ENCODE peak calls at places on chromosomes 7 and 10, in ten cellular contexts. Z is heart left ventricle; N is adipocyte; E is Jurkat, Clone E6-1; R is H7; G is AG04450; L is adrenal gland; I is GM23248; A is AG09309; V is epithelial cell of esophagus. D is an unnamed sample.
A peak's percentile ranks its signal among the peaks of the same experiment; 100 is the strongest.

GRCh38 chr7:18177815-18178660 is 150.4 kb upstream of the PRPS1L1 start:
- DNase-seq in Z (no peak), N (peak; percentile 75), E (peak; percentile 20), R (no peak), G (no peak), L (no peak), I (no peak), A (no peak), V (peak; percentile 60), D (no peak)

GRCh38 chr7:80918909-80919721 is at the start of gene SEMA3C:
- DNase-seq in Z (peak; percentile 95), N (peak; percentile 98), E (no peak), R (peak; percentile 92), G (peak; percentile 87), L (peak; percentile 81), I (peak; percentile 99), A (peak; percentile 91), V (peak; percentile 96), D (peak; percentile 72)

GRCh38 chr7:26083113-26083512 is 68.9 kb upstream of the NFE2L3 start:
- DNase-seq in Z (no peak), N (peak; percentile 28), E (no peak), R (no peak), G (no peak), L (no peak), I (peak; percentile 13), A (no peak), V (peak; percentile 94), D (no peak)

GRCh38 chr10:2137549-2138174 is 400.3 kb upstream of the ADARB2 start:
- DNase-seq in Z (no peak), N (no peak), E (peak; percentile 28), R (peak; percentile 29), G (no peak), L (no peak), I (no peak), A (no peak), V (peak; percentile 76), D (no peak)

GRCh38 chr10:63603709-63604445 is 82.7 kb downstream of the REEP3 start:
- DNase-seq in Z (no peak), N (peak; percentile 45), E (no peak), R (no peak), G (peak; percentile 80), L (no peak), I (no peak), A (no peak), V (no peak), D (no peak)

GRCh38 chr7:33334349-33334748 is 205.0 kb downstream of the BBS9 start:
- DNase-seq in Z (no peak), N (no peak), E (peak; percentile 11), R (peak; percentile 14), G (no peak), L (no peak), I (peak; percentile 22), A (no peak), V (peak; percentile 50), D (no peak)

GRCh38 chr7:91784469-91784868 is 96.0 kb downstream of the MTERF1 start:
- DNase-seq in Z (no peak), N (peak; percentile 81), E (peak; percentile 22), R (no peak), G (peak; percentile 8), L (no peak), I (peak; percentile 86), A (peak; percentile 55), V (peak; percentile 80), D (peak; percentile 50)

GRCh38 chr10:101905241-101905640 is 61.6 kb upstream of the KCNIP2 start:
- DNase-seq in Z (no peak), N (no peak), E (no peak), R (no peak), G (no peak), L (no peak), I (no peak), A (no peak), V (peak; percentile 11), D (no peak)

DNA sequence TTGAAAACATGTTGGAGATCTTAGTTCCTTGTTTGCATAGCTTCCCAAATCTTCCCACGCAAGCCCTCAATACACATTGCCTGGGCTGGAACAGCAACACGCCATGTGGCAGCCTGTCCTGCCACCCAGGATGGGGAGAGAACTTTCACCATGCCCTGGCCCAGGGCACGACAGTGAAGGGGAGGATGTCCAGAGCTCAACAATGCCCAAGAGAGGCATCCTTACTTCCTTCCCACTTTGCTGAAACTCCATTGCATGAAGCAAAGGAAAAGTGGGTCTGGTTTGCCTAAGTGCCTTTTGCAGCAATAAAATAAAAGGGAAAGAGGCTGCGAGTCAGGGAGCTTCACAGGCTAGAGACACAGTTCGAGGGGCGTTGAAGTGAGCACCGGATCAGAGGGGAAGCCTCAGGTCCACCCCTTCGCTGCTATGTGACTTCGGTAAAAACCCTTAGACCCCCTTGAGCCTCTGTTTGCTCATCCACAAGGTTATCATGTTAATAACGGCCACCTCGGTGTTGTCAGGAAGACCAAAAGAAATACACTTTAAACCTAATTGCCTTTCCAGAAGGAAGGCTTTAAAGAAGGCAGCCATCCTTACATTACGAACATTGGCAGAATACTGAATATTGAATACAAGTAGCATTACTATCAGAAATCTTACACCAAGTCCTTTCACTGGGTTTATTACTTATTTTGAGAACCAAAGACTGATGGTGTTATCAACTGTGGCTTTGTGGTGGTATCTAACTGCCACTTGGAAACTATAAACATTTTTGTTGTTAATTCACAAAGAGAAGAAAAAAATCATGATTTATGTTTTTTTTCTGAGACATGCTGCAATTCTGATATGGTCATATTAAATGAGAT is 133.3 kb downstream of the ICA1 start:
- DNase-seq in Z (no peak), N (no peak), E (no peak), R (no peak), G (no peak), L (no peak), I (no peak), A (no peak), V (no peak), D (no peak)
- H3K4me3 ChIP-seq in Z (no peak overlapping the region), N (no peak overlapping the region), E (no peak overlapping the region), R (no peak overlapping the region), G (no peak overlapping the region), L (no peak overlapping the region), I (no peak overlapping the region), A (no peak overlapping the region), V (no peak overlapping the region), D (no peak overlapping the region)

GRCh38 chr7:143285454-143285756 is 647 bp downstream of the TMEM139 start:
- DNase-seq in Z (no peak), N (no peak), E (no peak), R (peak; percentile 27), G (no peak), L (no peak), I (no peak), A (no peak), V (peak; percentile 61), D (no peak)

GRCh38 chr7:143287321-143287934 is 723 bp upstream of the CASP2 start:
- DNase-seq in Z (no peak), N (no peak), E (no peak), R (no peak), G (no peak), L (no peak), I (no peak), A (no peak), V (no peak), D (no peak)

GRCh38 chr7:143284591-143285453 is at the start of gene TMEM139:
- DNase-seq in Z (no peak), N (no peak), E (no peak), R (peak; percentile 81), G (no peak), L (peak; percentile 53), I (peak; percentile 17), A (no peak), V (peak; percentile 39), D (no peak)

GRCh38 chr7:143286522-143286890 is 1.6 kb upstream of the CASP2 start:
- DNase-seq in Z (no peak), N (no peak), E (no peak), R (no peak), G (no peak), L (no peak), I (no peak), A (no peak), V (no peak), D (no peak)

DNA sequence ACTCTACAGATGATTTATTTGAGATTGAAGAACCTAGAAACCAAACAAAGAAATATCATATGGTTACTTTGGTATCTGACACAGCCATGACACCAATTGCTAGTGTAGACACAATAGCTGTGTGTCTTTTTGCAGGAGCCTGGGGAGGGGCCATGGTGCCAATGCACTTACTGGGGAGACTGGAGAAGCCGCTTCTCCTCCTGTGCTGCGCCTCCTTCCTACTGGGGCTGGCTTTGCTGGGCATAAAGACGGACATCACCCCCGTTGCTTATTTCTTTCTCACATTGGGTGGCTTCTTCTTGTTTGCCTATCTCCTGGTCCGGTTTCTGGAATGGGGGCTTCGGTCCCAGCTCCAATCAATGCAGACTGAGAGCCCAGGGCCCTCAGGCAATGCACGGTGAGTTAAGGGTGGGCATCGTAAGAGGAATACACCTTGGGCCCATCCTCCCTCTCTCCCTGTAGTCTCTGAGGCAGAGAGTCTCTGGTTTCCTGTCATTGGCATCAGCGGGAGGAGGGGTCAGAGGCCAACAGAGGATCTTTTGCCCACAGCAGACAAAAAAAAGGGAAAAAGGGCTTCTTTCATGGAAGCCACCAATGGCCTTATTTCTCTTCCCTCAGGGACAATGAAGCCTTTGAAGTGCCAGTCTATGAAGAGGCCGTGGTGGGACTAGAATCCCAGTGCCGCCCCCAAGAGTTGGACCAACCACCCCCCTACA is 1.2 kb downstream of the TMEM139 start:
- DNase-seq in Z (no peak), N (no peak), E (no peak), R (no peak), G (no peak), L (no peak), I (no peak), A (no peak), V (no peak), D (no peak)
- H3K4me3 ChIP-seq in Z (no peak overlapping the region), N (no peak overlapping the region), E (no peak overlapping the region), R (no peak overlapping the region), G (no peak overlapping the region), L (no peak overlapping the region), I (no peak overlapping the region), A (no peak overlapping the region), V (no peak overlapping the region), D (no peak overlapping the region)

GRCh38 chr10:49187950-49188761 is at the start of gene TMEM273:
- DNase-seq in Z (peak; percentile 90), N (no peak), E (no peak), R (no peak), G (no peak), L (peak; percentile 82), I (no peak), A (no peak), V (no peak), D (no peak)
- H3K4me3 ChIP-seq in Z (peak within 1 kb of the TSS; percentile 61), N (no peak within 1 kb of the TSS), E (no peak within 1 kb of the TSS), R (no peak within 1 kb of the TSS), G (no peak within 1 kb of the TSS), L (peak within 1 kb of the TSS; percentile 33), I (no peak within 1 kb of the TSS), A (no peak within 1 kb of the TSS), V (no peak within 1 kb of the TSS), D (no peak within 1 kb of the TSS)

GRCh38 chr7:79454325-79454960 is 976 bp upstream of the MAGI2 start:
- DNase-seq in Z (peak; percentile 63), N (peak; percentile 82), E (no peak), R (peak; percentile 59), G (peak; percentile 8), L (peak; percentile 72), I (peak; percentile 77), A (no peak), V (peak; percentile 41), D (no peak)

GRCh38 chr7:79452495-79453265 is 787 bp downstream of the MAGI2 start:
- DNase-seq in Z (peak; percentile 49), N (peak; percentile 53), E (no peak), R (peak; percentile 56), G (no peak), L (peak; percentile 71), I (peak; percentile 65), A (no peak), V (peak; percentile 9), D (no peak)

GRCh38 chr7:79453558-79454324 is at the start of gene MAGI2:
- DNase-seq in Z (peak; percentile 89), N (peak; percentile 91), E (no peak), R (peak; percentile 68), G (peak; percentile 66), L (peak; percentile 95), I (peak; percentile 83), A (peak; percentile 80), V (peak; percentile 43), D (no peak)

GRCh38 chr7:79453266-79453557 is 255 bp downstream of the MAGI2 start:
- DNase-seq in Z (no peak), N (no peak), E (no peak), R (no peak), G (no peak), L (no peak), I (no peak), A (no peak), V (no peak), D (no peak)

GRCh38 chr7:79455173-79455790 is 1.8 kb upstream of the MAGI2 start:
- DNase-seq in Z (no peak), N (peak; percentile 12), E (no peak), R (no peak), G (no peak), L (no peak), I (no peak), A (no peak), V (no peak), D (no peak)
- H3K4me3 ChIP-seq in Z (peak overlapping the region; percentile 70), N (peak overlapping the region; percentile 95), E (no peak overlapping the region), R (no peak overlapping the region), G (peak overlapping the region; percentile 80), L (peak overlapping the region; percentile 85), I (peak overlapping the region; percentile 83), A (peak overlapping the region; percentile 85), V (no peak overlapping the region), D (peak overlapping the region; percentile 63)